ENCODE peak calls at places on chromosomes 5 and 9, in six cellular contexts. One of them, this sample, is unnamed.

GRCh38 chr9:77663754-77664153 is 15.6 kb upstream of the GNA14 start:
- DNase-seq in gastrocnemius medialis: no peak
- DNase-seq in HCT116: no peak
- DNase-seq in HFFc6: no peak
- DNase-seq in MCF 10A: peak
- DNase-seq in coronary artery: no peak
- DNase-seq in this sample: peak

GRCh38 chr9:8718121-8718725 is 918.6 kb upstream of the DMAC1 start:
- DNase-seq in HCT116: no peak
- DNase-seq in coronary artery: no peak
- DNase-seq in gastrocnemius medialis: no peak
- DNase-seq in HFFc6: no peak
- DNase-seq in MCF 10A: peak
- DNase-seq in this sample: no peak

GRCh38 chr9:82799300-82799699 is 263.6 kb downstream of the RASEF start:
- DNase-seq in HFFc6: no peak
- DNase-seq in HCT116: no peak
- DNase-seq in gastrocnemius medialis: no peak
- DNase-seq in coronary artery: no peak
- DNase-seq in MCF 10A: no peak
- DNase-seq in this sample: no peak

GRCh38 chr5:87129051-87129450 is 138.6 kb upstream of the RASA1 start:
- DNase-seq in gastrocnemius medialis: no peak
- DNase-seq in coronary artery: no peak
- DNase-seq in HFFc6: no peak
- DNase-seq in MCF 10A: no peak
- DNase-seq in HCT116: no peak
- DNase-seq in this sample: no peak

GRCh38 chr9:109816490-109816889 is 36.5 kb downstream of the PALM2AKAP2 start:
- DNase-seq in HCT116: peak
- DNase-seq in MCF 10A: peak
- DNase-seq in gastrocnemius medialis: peak
- DNase-seq in HFFc6: peak
- DNase-seq in coronary artery: no peak
- DNase-seq in this sample: peak

GRCh38 chr9:100222674-100223073 is 123.6 kb downstream of the INVS start:
- DNase-seq in gastrocnemius medialis: no peak
- DNase-seq in coronary artery: no peak
- DNase-seq in MCF 10A: peak
- DNase-seq in HFFc6: peak
- DNase-seq in HCT116: no peak
- DNase-seq in this sample: no peak

GRCh38 chr5:160083012-160083436 is 36.2 kb downstream of the PWWP2A start:
- DNase-seq in HFFc6: peak
- DNase-seq in coronary artery: no peak
- DNase-seq in MCF 10A: peak
- DNase-seq in HCT116: no peak
- DNase-seq in gastrocnemius medialis: no peak
- DNase-seq in this sample: no peak

GRCh38 chr9:69818946-69819345 is 1.7 kb upstream of the CFAP95 start:
- DNase-seq in HCT116: no peak
- DNase-seq in HFFc6: no peak
- DNase-seq in coronary artery: no peak
- DNase-seq in gastrocnemius medialis: no peak
- DNase-seq in MCF 10A: no peak
- DNase-seq in this sample: no peak

GRCh38 chr5:93585753-93586385 is 2.8 kb downstream of the NR2F1 start:
- DNase-seq in coronary artery: no peak
- DNase-seq in MCF 10A: peak
- DNase-seq in HCT116: no peak
- DNase-seq in HFFc6: no peak
- DNase-seq in gastrocnemius medialis: no peak
- DNase-seq in this sample: no peak

GRCh38 chr5:118327389-118327788 is 661.0 kb downstream of the DTWD2 start:
- DNase-seq in MCF 10A: peak
- DNase-seq in HFFc6: no peak
- DNase-seq in HCT116: no peak
- DNase-seq in gastrocnemius medialis: no peak
- DNase-seq in coronary artery: no peak
- DNase-seq in this sample: no peak

GRCh38 chr5:135393229-135393628 is 5.8 kb downstream of the MACROH2A1 start:
- DNase-seq in gastrocnemius medialis: no peak
- DNase-seq in coronary artery: no peak
- DNase-seq in HFFc6: no peak
- DNase-seq in HCT116: no peak
- DNase-seq in MCF 10A: no peak
- DNase-seq in this sample: no peak

GRCh38 chr5:148374693-148375360 is 8.9 kb upstream of the FBXO38 start:
- DNase-seq in coronary artery: no peak
- DNase-seq in gastrocnemius medialis: no peak
- DNase-seq in MCF 10A: peak
- DNase-seq in HFFc6: peak
- DNase-seq in HCT116: peak
- DNase-seq in this sample: peak

GRCh38 chr9:34491596-34491995 is 31.2 kb downstream of the ENHO start:
- DNase-seq in MCF 10A: no peak
- DNase-seq in coronary artery: no peak
- DNase-seq in HCT116: no peak
- DNase-seq in HFFc6: no peak
- DNase-seq in gastrocnemius medialis: no peak
- DNase-seq in this sample: no peak

GRCh38 chr9:34493972-34494535 is 28.7 kb downstream of the ENHO start:
- DNase-seq in HCT116: no peak
- DNase-seq in HFFc6: peak
- DNase-seq in coronary artery: no peak
- DNase-seq in gastrocnemius medialis: no peak
- DNase-seq in MCF 10A: peak
- DNase-seq in this sample: peak

GRCh38 chr9:34490360-34490759 is 31.8 kb downstream of the DNAI1 start:
- DNase-seq in HFFc6: no peak
- DNase-seq in MCF 10A: no peak
- DNase-seq in gastrocnemius medialis: no peak
- DNase-seq in HCT116: no peak
- DNase-seq in coronary artery: no peak
- DNase-seq in this sample: no peak

GRCh38 chr9:34490760-34491159 is 32.0 kb downstream of the ENHO start:
- DNase-seq in HFFc6: no peak
- DNase-seq in MCF 10A: no peak
- DNase-seq in coronary artery: no peak
- DNase-seq in gastrocnemius medialis: no peak
- DNase-seq in HCT116: no peak
- DNase-seq in this sample: no peak

GRCh38 chr9:34492051-34492450 is 30.7 kb downstream of the ENHO start:
- DNase-seq in HFFc6: no peak
- DNase-seq in gastrocnemius medialis: no peak
- DNase-seq in HCT116: no peak
- DNase-seq in MCF 10A: no peak
- DNase-seq in coronary artery: no peak
- DNase-seq in this sample: no peak
- TF ChIP-seq CTCF in HFFc6: no peak
- TF ChIP-seq CTCF in gastrocnemius medialis: no peak
- TF ChIP-seq CTCF in HCT116: peak
- TF ChIP-seq CTCF in MCF 10A: no peak
- TF ChIP-seq CTCF in coronary artery: no peak
- TF ChIP-seq CTCF in this sample: no peak

GRCh38 chr9:113580041-113580953 is 116.8 kb downstream of the RGS3 start:
- DNase-seq in HCT116: no peak
- DNase-seq in HFFc6: no peak
- DNase-seq in coronary artery: peak
- DNase-seq in MCF 10A: peak
- DNase-seq in gastrocnemius medialis: peak
- DNase-seq in this sample: peak
- TF ChIP-seq CTCF in HCT116: no peak
- TF ChIP-seq CTCF in HFFc6: no peak
- TF ChIP-seq CTCF in coronary artery: no peak
- TF ChIP-seq CTCF in MCF 10A: no peak
- TF ChIP-seq CTCF in gastrocnemius medialis: no peak
- TF ChIP-seq CTCF in this sample: no peak

GRCh38 chr9:130177898-130178805 is 5.9 kb downstream of the NCS1 start:
- DNase-seq in gastrocnemius medialis: no peak
- DNase-seq in coronary artery: no peak
- DNase-seq in HFFc6: no peak
- DNase-seq in MCF 10A: no peak
- DNase-seq in HCT116: no peak
- DNase-seq in this sample: no peak
- TF ChIP-seq CTCF in gastrocnemius medialis: no peak
- TF ChIP-seq CTCF in coronary artery: no peak
- TF ChIP-seq CTCF in HFFc6: no peak
- TF ChIP-seq CTCF in MCF 10A: no peak
- TF ChIP-seq CTCF in HCT116: no peak
- TF ChIP-seq CTCF in this sample: no peak

GRCh38 chr5:40626834-40627233 is 52.9 kb upstream of the PTGER4 start:
- DNase-seq in MCF 10A: no peak
- DNase-seq in coronary artery: no peak
- DNase-seq in HFFc6: no peak
- DNase-seq in gastrocnemius medialis: no peak
- DNase-seq in HCT116: no peak
- DNase-seq in this sample: no peak
- TF ChIP-seq CTCF in MCF 10A: no peak
- TF ChIP-seq CTCF in coronary artery: no peak
- TF ChIP-seq CTCF in HFFc6: no peak
- TF ChIP-seq CTCF in gastrocnemius medialis: no peak
- TF ChIP-seq CTCF in HCT116: no peak
- TF ChIP-seq CTCF in this sample: no peak

DNA sequence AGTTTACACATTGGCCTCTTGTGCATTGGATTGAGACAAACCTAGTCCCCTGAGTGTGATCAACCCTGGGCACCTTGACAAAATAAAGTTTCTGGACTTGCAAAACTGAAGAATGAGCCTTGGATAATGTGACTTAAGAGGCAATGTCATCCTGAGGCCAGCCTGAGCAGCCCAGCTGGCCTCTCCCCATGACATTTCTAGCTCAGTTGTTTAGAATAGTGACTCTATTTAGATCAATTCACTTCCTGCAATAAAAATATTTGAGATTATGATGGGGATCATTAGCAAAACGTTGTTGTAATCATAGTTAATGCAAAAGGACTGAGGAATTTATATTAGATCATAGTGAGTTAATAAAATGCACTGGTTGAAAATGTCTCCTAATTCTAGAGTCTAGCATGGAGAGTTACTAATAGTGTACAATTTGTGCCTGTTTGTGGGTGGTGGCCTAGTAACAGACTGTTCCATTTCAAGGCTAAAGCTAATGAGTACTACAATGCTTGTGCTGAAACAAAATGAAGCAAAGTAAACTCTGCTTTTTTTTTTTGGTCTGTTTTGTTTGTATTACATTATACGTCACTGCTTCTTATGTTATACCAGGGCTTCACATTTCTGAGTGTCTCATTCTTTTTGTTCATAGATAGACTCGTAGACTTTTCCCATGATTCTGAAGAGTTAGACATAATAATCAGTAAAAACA is 10.9 kb upstream of the RHOBTB3 start:
- DNase-seq in MCF 10A: no peak
- DNase-seq in coronary artery: no peak
- DNase-seq in gastrocnemius medialis: peak
- DNase-seq in HFFc6: no peak
- DNase-seq in HCT116: no peak
- DNase-seq in this sample: no peak
- TF ChIP-seq CTCF in MCF 10A: no peak
- TF ChIP-seq CTCF in coronary artery: no peak
- TF ChIP-seq CTCF in gastrocnemius medialis: no peak
- TF ChIP-seq CTCF in HFFc6: no peak
- TF ChIP-seq CTCF in HCT116: no peak
- TF ChIP-seq CTCF in this sample: no peak

DNA sequence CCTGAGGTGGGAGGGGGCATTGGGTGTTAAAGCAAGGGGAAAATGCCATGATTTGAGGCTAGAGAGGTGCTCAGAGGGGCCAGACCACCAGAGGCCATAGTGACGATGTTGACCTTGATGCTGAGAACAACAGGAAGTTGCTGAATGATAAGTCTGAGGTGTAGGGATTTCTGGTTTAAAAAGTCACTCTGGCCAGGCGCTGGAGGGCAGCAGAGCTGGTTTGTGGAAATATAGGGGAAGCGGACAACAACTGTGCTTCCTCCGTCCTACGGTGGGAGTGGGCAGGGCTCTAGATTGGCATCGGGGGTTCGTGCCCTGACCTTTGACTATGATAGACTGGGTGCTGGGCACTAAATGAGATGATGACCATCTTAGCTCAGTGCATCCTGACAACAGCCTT is 44.7 kb downstream of the STOM start:
- DNase-seq in HCT116: no peak
- DNase-seq in coronary artery: no peak
- DNase-seq in HFFc6: no peak
- DNase-seq in gastrocnemius medialis: no peak
- DNase-seq in MCF 10A: no peak
- DNase-seq in this sample: no peak
- TF ChIP-seq CTCF in HCT116: no peak
- TF ChIP-seq CTCF in coronary artery: no peak
- TF ChIP-seq CTCF in HFFc6: no peak
- TF ChIP-seq CTCF in gastrocnemius medialis: no peak
- TF ChIP-seq CTCF in MCF 10A: no peak
- TF ChIP-seq CTCF in this sample: no peak